ENCODE peak calls at places on chromosomes 3 and 15, in six cellular contexts. One of them, this sample, is unnamed.

GRCh38 chr3:80643421-80643820 is 875.6 kb upstream of the ROBO1 start:
- DNase-seq in A549: no peak
- DNase-seq in GM23338: no peak
- DNase-seq in left ventricle myocardium inferior: no peak
- DNase-seq in fibroblast of lung: no peak
- DNase-seq in CD8-positive, alpha-beta T cell: no peak
- DNase-seq in this sample: no peak

GRCh38 chr3:78917541-78917940 is 850.3 kb downstream of the ROBO1 start:
- DNase-seq in fibroblast of lung: no peak
- DNase-seq in GM23338: no peak
- DNase-seq in CD8-positive, alpha-beta T cell: no peak
- DNase-seq in A549: no peak
- DNase-seq in left ventricle myocardium inferior: no peak
- DNase-seq in this sample: no peak

GRCh38 chr3:29694783-29695182 is 413.9 kb downstream of the RBMS3 start:
- DNase-seq in CD8-positive, alpha-beta T cell: no peak
- DNase-seq in A549: peak
- DNase-seq in left ventricle myocardium inferior: no peak
- DNase-seq in GM23338: peak
- DNase-seq in fibroblast of lung: peak
- DNase-seq in this sample: peak

GRCh38 chr3:177615015-177615414 is 417.7 kb upstream of the TBL1XR1 start:
- DNase-seq in A549: no peak
- DNase-seq in fibroblast of lung: peak
- DNase-seq in left ventricle myocardium inferior: peak
- DNase-seq in CD8-positive, alpha-beta T cell: no peak
- DNase-seq in GM23338: no peak
- DNase-seq in this sample: peak

GRCh38 chr3:37934631-37935289 is 55.8 kb upstream of the VILL start:
- DNase-seq in CD8-positive, alpha-beta T cell: no peak
- DNase-seq in GM23338: no peak
- DNase-seq in fibroblast of lung: peak
- DNase-seq in A549: no peak
- DNase-seq in left ventricle myocardium inferior: no peak
- DNase-seq in this sample: no peak

GRCh38 chr3:113038326-113038725 is 47.5 kb downstream of the GTPBP8 start:
- DNase-seq in A549: no peak
- DNase-seq in left ventricle myocardium inferior: no peak
- DNase-seq in fibroblast of lung: no peak
- DNase-seq in GM23338: no peak
- DNase-seq in CD8-positive, alpha-beta T cell: no peak
- DNase-seq in this sample: no peak

GRCh38 chr3:111595239-111595638 is at the start of gene ZBED2:
- DNase-seq in A549: no peak
- DNase-seq in left ventricle myocardium inferior: no peak
- DNase-seq in GM23338: no peak
- DNase-seq in CD8-positive, alpha-beta T cell: no peak
- DNase-seq in fibroblast of lung: no peak
- DNase-seq in this sample: no peak

GRCh38 chr3:188442430-188442829 is 288.5 kb downstream of the LPP start:
- DNase-seq in CD8-positive, alpha-beta T cell: no peak
- DNase-seq in A549: no peak
- DNase-seq in left ventricle myocardium inferior: no peak
- DNase-seq in GM23338: no peak
- DNase-seq in fibroblast of lung: no peak
- DNase-seq in this sample: no peak

GRCh38 chr3:134742202-134742601 is 52.9 kb upstream of the EPHB1 start:
- DNase-seq in fibroblast of lung: no peak
- DNase-seq in GM23338: no peak
- DNase-seq in CD8-positive, alpha-beta T cell: no peak
- DNase-seq in left ventricle myocardium inferior: no peak
- DNase-seq in A549: no peak
- DNase-seq in this sample: no peak

GRCh38 chr3:188319569-188319968 is 165.6 kb downstream of the LPP start:
- DNase-seq in left ventricle myocardium inferior: no peak
- DNase-seq in CD8-positive, alpha-beta T cell: no peak
- DNase-seq in GM23338: no peak
- DNase-seq in A549: no peak
- DNase-seq in fibroblast of lung: peak
- DNase-seq in this sample: no peak

GRCh38 chr3:106399208-106399607 is 530.4 kb upstream of the CBLB start:
- DNase-seq in A549: no peak
- DNase-seq in left ventricle myocardium inferior: no peak
- DNase-seq in CD8-positive, alpha-beta T cell: no peak
- DNase-seq in fibroblast of lung: no peak
- DNase-seq in GM23338: no peak
- DNase-seq in this sample: no peak

GRCh38 chr3:172148269-172148668 is 108.9 kb downstream of the FNDC3B start:
- DNase-seq in left ventricle myocardium inferior: no peak
- DNase-seq in GM23338: no peak
- DNase-seq in CD8-positive, alpha-beta T cell: no peak
- DNase-seq in A549: no peak
- DNase-seq in fibroblast of lung: no peak
- DNase-seq in this sample: no peak

GRCh38 chr3:141094851-141095545 is 43.9 kb downstream of the SPSB4 start:
- DNase-seq in left ventricle myocardium inferior: peak
- DNase-seq in A549: no peak
- DNase-seq in fibroblast of lung: peak
- DNase-seq in GM23338: no peak
- DNase-seq in CD8-positive, alpha-beta T cell: no peak
- DNase-seq in this sample: no peak

GRCh38 chr3:10527295-10528016 is 22.1 kb upstream of the ATP2B2 start:
- DNase-seq in CD8-positive, alpha-beta T cell: no peak
- DNase-seq in A549: no peak
- DNase-seq in GM23338: no peak
- DNase-seq in left ventricle myocardium inferior: no peak
- DNase-seq in fibroblast of lung: no peak
- DNase-seq in this sample: no peak

DNA sequence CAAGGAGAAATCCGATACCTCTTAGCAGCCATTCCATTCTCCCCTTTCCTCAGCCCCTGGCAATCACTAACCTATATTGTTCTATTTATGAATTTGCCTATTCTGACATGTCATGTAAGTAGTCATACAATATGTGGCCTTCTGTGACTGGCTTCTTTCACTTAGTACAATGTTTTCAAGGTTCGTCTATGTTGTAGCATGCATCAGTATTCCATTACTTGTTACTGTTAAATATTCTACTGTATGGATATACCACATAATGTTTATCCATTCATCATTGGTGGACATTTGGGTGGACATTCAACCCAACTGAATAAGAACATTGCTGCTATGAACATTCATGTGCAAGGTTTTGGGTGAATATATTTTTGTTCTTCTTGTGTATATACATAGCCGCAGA is 23.4 kb downstream of the ADAMTS9 start:
- DNase-seq in left ventricle myocardium inferior: no peak
- DNase-seq in GM23338: no peak
- DNase-seq in fibroblast of lung: no peak
- DNase-seq in A549: no peak
- DNase-seq in CD8-positive, alpha-beta T cell: no peak
- DNase-seq in this sample: no peak
- H3K4me3 ChIP-seq in left ventricle myocardium inferior: no peak
- H3K4me3 ChIP-seq in GM23338: no peak
- H3K4me3 ChIP-seq in fibroblast of lung: no peak
- H3K4me3 ChIP-seq in A549: no peak
- H3K4me3 ChIP-seq in CD8-positive, alpha-beta T cell: no peak
- H3K4me3 ChIP-seq in this sample: no peak

GRCh38 chr15:58182460-58183163 is 44.4 kb downstream of the AQP9 start:
- DNase-seq in left ventricle myocardium inferior: peak
- DNase-seq in CD8-positive, alpha-beta T cell: peak
- DNase-seq in GM23338: peak
- DNase-seq in fibroblast of lung: peak
- DNase-seq in A549: peak
- DNase-seq in this sample: no peak
- TF ChIP-seq CTCF in left ventricle myocardium inferior: peak
- TF ChIP-seq CTCF in CD8-positive, alpha-beta T cell: peak
- TF ChIP-seq CTCF in GM23338: peak
- TF ChIP-seq CTCF in fibroblast of lung: peak
- TF ChIP-seq CTCF in A549: peak
- TF ChIP-seq CTCF in this sample: peak

GRCh38 chr3:101852983-101853382 is 3.7 kb downstream of the NFKBIZ start:
- DNase-seq in fibroblast of lung: no peak
- DNase-seq in CD8-positive, alpha-beta T cell: no peak
- DNase-seq in GM23338: no peak
- DNase-seq in A549: no peak
- DNase-seq in left ventricle myocardium inferior: no peak
- DNase-seq in this sample: no peak
- H3K4me3 ChIP-seq in fibroblast of lung: no peak
- H3K4me3 ChIP-seq in CD8-positive, alpha-beta T cell: no peak
- H3K4me3 ChIP-seq in GM23338: no peak
- H3K4me3 ChIP-seq in A549: peak
- H3K4me3 ChIP-seq in left ventricle myocardium inferior: peak
- H3K4me3 ChIP-seq in this sample: no peak

GRCh38 chr3:181081930-181082329 is 92.4 kb upstream of the DNAJC19 start:
- DNase-seq in CD8-positive, alpha-beta T cell: no peak
- DNase-seq in GM23338: no peak
- DNase-seq in A549: no peak
- DNase-seq in left ventricle myocardium inferior: no peak
- DNase-seq in fibroblast of lung: no peak
- DNase-seq in this sample: no peak
- TF ChIP-seq CTCF in CD8-positive, alpha-beta T cell: no peak
- TF ChIP-seq CTCF in GM23338: no peak
- TF ChIP-seq CTCF in A549: no peak
- TF ChIP-seq CTCF in left ventricle myocardium inferior: no peak
- TF ChIP-seq CTCF in fibroblast of lung: no peak
- TF ChIP-seq CTCF in this sample: no peak

GRCh38 chr3:101976473-101976872 is 127.2 kb downstream of the NFKBIZ start:
- DNase-seq in left ventricle myocardium inferior: no peak
- DNase-seq in GM23338: no peak
- DNase-seq in fibroblast of lung: peak
- DNase-seq in CD8-positive, alpha-beta T cell: no peak
- DNase-seq in A549: no peak
- DNase-seq in this sample: no peak
- H3K4me3 ChIP-seq in left ventricle myocardium inferior: no peak
- H3K4me3 ChIP-seq in GM23338: no peak
- H3K4me3 ChIP-seq in fibroblast of lung: no peak
- H3K4me3 ChIP-seq in CD8-positive, alpha-beta T cell: no peak
- H3K4me3 ChIP-seq in A549: no peak
- H3K4me3 ChIP-seq in this sample: no peak

GRCh38 chr3:4665197-4665596 is 172.0 kb downstream of the ITPR1 start:
- DNase-seq in CD8-positive, alpha-beta T cell: no peak
- DNase-seq in left ventricle myocardium inferior: no peak
- DNase-seq in A549: no peak
- DNase-seq in fibroblast of lung: no peak
- DNase-seq in GM23338: no peak
- DNase-seq in this sample: no peak

GRCh38 chr3:4672727-4673126 is 179.6 kb downstream of the ITPR1 start:
- DNase-seq in GM23338: no peak
- DNase-seq in fibroblast of lung: no peak
- DNase-seq in left ventricle myocardium inferior: no peak
- DNase-seq in A549: no peak
- DNase-seq in CD8-positive, alpha-beta T cell: no peak
- DNase-seq in this sample: no peak

GRCh38 chr3:4666078-4666477 is 172.9 kb downstream of the ITPR1 start:
- DNase-seq in GM23338: no peak
- DNase-seq in CD8-positive, alpha-beta T cell: no peak
- DNase-seq in left ventricle myocardium inferior: no peak
- DNase-seq in A549: no peak
- DNase-seq in fibroblast of lung: no peak
- DNase-seq in this sample: no peak

GRCh38 chr3:4674216-4674615 is 181.1 kb downstream of the ITPR1 start:
- DNase-seq in A549: no peak
- DNase-seq in fibroblast of lung: peak
- DNase-seq in left ventricle myocardium inferior: no peak
- DNase-seq in CD8-positive, alpha-beta T cell: no peak
- DNase-seq in GM23338: no peak
- DNase-seq in this sample: no peak

GRCh38 chr3:4670352-4670751 is 177.2 kb downstream of the ITPR1 start:
- DNase-seq in CD8-positive, alpha-beta T cell: no peak
- DNase-seq in fibroblast of lung: no peak
- DNase-seq in A549: peak
- DNase-seq in GM23338: peak
- DNase-seq in left ventricle myocardium inferior: no peak
- DNase-seq in this sample: no peak
- TF ChIP-seq CTCF in CD8-positive, alpha-beta T cell: no peak
- TF ChIP-seq CTCF in fibroblast of lung: peak
- TF ChIP-seq CTCF in A549: peak
- TF ChIP-seq CTCF in GM23338: peak
- TF ChIP-seq CTCF in left ventricle myocardium inferior: peak
- TF ChIP-seq CTCF in this sample: peak

DNA sequence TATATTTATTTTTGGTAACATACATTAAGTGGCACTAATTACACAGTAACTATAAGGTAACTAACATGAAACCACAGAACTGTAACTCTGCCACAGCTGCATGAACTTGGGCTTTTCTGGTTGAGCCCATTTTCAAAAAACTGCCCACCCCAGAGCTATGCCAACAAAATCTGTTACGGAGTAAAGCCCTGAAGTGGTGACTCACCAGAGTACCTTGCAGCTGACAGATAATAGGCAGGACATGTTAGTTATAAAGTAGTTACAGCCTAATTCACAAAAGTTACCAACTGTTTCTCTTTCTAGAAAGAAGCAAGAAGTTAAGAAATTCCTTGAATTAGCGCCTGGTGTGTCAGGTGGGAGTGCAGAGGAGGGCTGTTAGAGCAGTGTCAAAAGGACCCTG is 1.5 kb upstream of the GPX1 start:
- DNase-seq in GM23338: no peak
- DNase-seq in left ventricle myocardium inferior: no peak
- DNase-seq in CD8-positive, alpha-beta T cell: no peak
- DNase-seq in fibroblast of lung: no peak
- DNase-seq in A549: no peak
- DNase-seq in this sample: no peak
- H3K4me3 ChIP-seq in GM23338: no peak
- H3K4me3 ChIP-seq in left ventricle myocardium inferior: no peak
- H3K4me3 ChIP-seq in CD8-positive, alpha-beta T cell: no peak
- H3K4me3 ChIP-seq in fibroblast of lung: no peak
- H3K4me3 ChIP-seq in A549: no peak
- H3K4me3 ChIP-seq in this sample: no peak

DNA sequence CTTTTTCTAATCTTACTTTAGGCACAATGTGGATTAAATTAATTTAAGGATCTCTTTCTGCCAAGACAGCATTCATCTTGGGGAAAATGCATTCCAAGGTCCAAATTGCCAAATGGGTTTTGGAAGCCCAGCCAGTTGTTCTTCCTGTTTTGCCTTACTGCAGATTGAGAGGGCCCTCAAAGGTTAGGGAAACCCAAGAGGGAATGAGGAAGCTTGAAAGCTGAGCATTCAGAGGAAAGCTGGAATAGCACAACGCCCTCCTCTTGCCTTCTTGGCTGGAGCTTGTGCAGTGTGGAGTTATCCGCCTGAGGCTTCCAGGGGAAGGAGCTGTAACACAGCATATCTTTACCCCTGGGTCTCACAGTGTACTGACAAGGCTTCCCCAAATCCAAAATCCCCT is 18.2 kb upstream of the SACM1L start:
- DNase-seq in fibroblast of lung: peak
- DNase-seq in left ventricle myocardium inferior: no peak
- DNase-seq in CD8-positive, alpha-beta T cell: no peak
- DNase-seq in A549: no peak
- DNase-seq in GM23338: no peak
- DNase-seq in this sample: no peak
- TF ChIP-seq CTCF in fibroblast of lung: no peak
- TF ChIP-seq CTCF in left ventricle myocardium inferior: no peak
- TF ChIP-seq CTCF in CD8-positive, alpha-beta T cell: no peak
- TF ChIP-seq CTCF in A549: no peak
- TF ChIP-seq CTCF in GM23338: no peak
- TF ChIP-seq CTCF in this sample: no peak

GRCh38 chr15:98800437-98801233 is 152.3 kb downstream of the IGF1R start:
- DNase-seq in fibroblast of lung: peak
- DNase-seq in CD8-positive, alpha-beta T cell: no peak
- DNase-seq in GM23338: peak
- DNase-seq in A549: peak
- DNase-seq in left ventricle myocardium inferior: no peak
- DNase-seq in this sample: peak
- H3K4me3 ChIP-seq in fibroblast of lung: peak
- H3K4me3 ChIP-seq in CD8-positive, alpha-beta T cell: no peak
- H3K4me3 ChIP-seq in GM23338: peak
- H3K4me3 ChIP-seq in A549: peak
- H3K4me3 ChIP-seq in left ventricle myocardium inferior: peak
- H3K4me3 ChIP-seq in this sample: peak

This sample was measured in AG04449.